ENCODE peak calls at places on chromosomes 2 and 18, in five cellular contexts. C is K562, T is upper lobe of left lung, K is transverse colon, L is HCT116. R is an unnamed sample.

GRCh38 chr2:40287201-40287600 is 164.7 kb downstream of the SLC8A1 start:
- DNase-seq in C (no peak), T (no peak), K (no peak), L (no peak), R (no peak)

GRCh38 chr2:121890041-121890440 is 134.6 kb downstream of the TSN start:
- DNase-seq in C (no peak), T (no peak), K (no peak), L (no peak), R (no peak)

GRCh38 chr2:206693399-206694137 is 24.6 kb downstream of the DYTN start:
- DNase-seq in C (peak), T (no peak), K (no peak), L (peak), R (no peak)

GRCh38 chr2:85888020-85888744 is 608 bp downstream of the ST3GAL5 start:
- DNase-seq in C (no peak), T (no peak), K (peak), L (no peak), R (no peak)

GRCh38 chr2:17754773-17755425 is 961 bp downstream of the GEN1 start:
- DNase-seq in C (peak), T (no peak), K (no peak), L (no peak), R (no peak)

GRCh38 chr2:85539361-85540130 is 578 bp downstream of the MAT2A start:
- DNase-seq in C (peak), T (peak), K (peak), L (no peak), R (peak)

GRCh38 chr2:228474466-228474865 is 293.0 kb upstream of the SPHKAP start:
- DNase-seq in C (no peak), T (no peak), K (no peak), L (no peak), R (no peak)

GRCh38 chr2:166042768-166043390 is 84.9 kb downstream of the SCN1A start:
- DNase-seq in C (no peak), T (no peak), K (no peak), L (no peak), R (no peak)

GRCh38 chr2:13193900-13194299 is 477.2 kb downstream of the TRIB2 start:
- DNase-seq in C (no peak), T (no peak), K (no peak), L (no peak), R (no peak)

GRCh38 chr18:49921278-49922037 is 108.1 kb upstream of the ACAA2 start:
- DNase-seq in C (no peak), T (no peak), K (no peak), L (no peak), R (no peak)

GRCh38 chr2:70123051-70123828 is 36.0 kb downstream of the PCBP1 start:
- DNase-seq in C (peak), T (no peak), K (peak), L (no peak), R (no peak)

GRCh38 chr18:1047406-1047805 is 142.7 kb downstream of the ADCYAP1 start:
- DNase-seq in C (no peak), T (no peak), K (no peak), L (no peak), R (no peak)

GRCh38 chr18:11500153-11501122 is 109.0 kb upstream of the SLC35G4 start:
- DNase-seq in C (no peak), T (no peak), K (no peak), L (peak), R (no peak)

GRCh38 chr18:43648002-43648401 is 370.7 kb upstream of the SYT4 start:
- DNase-seq in C (no peak), T (no peak), K (no peak), L (no peak), R (no peak)

GRCh38 chr18:28284132-28284531 is 107.2 kb upstream of the CDH2 start:
- DNase-seq in C (no peak), T (no peak), K (no peak), L (no peak), R (no peak)

GRCh38 chr2:240210198-240210965 is 69.9 kb upstream of the OTOS start:
- DNase-seq in C (no peak), T (no peak), K (no peak), L (no peak), R (no peak)

GRCh38 chr2:119389615-119390306 is 23.0 kb downstream of the DBI start:
- DNase-seq in C (no peak), T (no peak), K (peak), L (no peak), R (no peak)

GRCh38 chr2:194096402-194096801 is 1560.6 kb upstream of the SLC39A10 start:
- DNase-seq in C (no peak), T (no peak), K (no peak), L (no peak), R (no peak)

GRCh38 chr2:133718688-133719201 is 150.5 kb upstream of the NCKAP5 start:
- DNase-seq in C (no peak), T (no peak), K (no peak), L (no peak), R (no peak)

GRCh38 chr2:133844214-133844892 is 276.1 kb upstream of the NCKAP5 start:
- DNase-seq in C (peak), T (no peak), K (peak), L (peak), R (peak)

GRCh38 chr2:47558116-47559078 is 155.4 kb downstream of the MSH2 start:
- DNase-seq in C (no peak), T (no peak), K (no peak), L (no peak), R (no peak)

GRCh38 chr2:168494190-168494711 is 38.2 kb downstream of the CERS6 start:
- DNase-seq in C (peak), T (no peak), K (peak), L (peak), R (no peak)

GRCh38 chr18:68791801-68792200 is 6.1 kb upstream of the CCDC102B start:
- DNase-seq in C (no peak), T (no peak), K (no peak), L (no peak), R (no peak)

GRCh38 chr2:236536727-236537398 is 32.8 kb upstream of the ACKR3 start:
- DNase-seq in C (no peak), T (no peak), K (peak), L (no peak), R (no peak)

GRCh38 chr2:159982270-159982669 is 80.1 kb downstream of the PLA2R1 start:
- DNase-seq in C (no peak), T (no peak), K (peak), L (no peak), R (no peak)

GRCh38 chr18:62572456-62572855 is 49.6 kb downstream of the ZCCHC2 start:
- DNase-seq in C (no peak), T (no peak), K (no peak), L (no peak), R (no peak)

GRCh38 chr18:8701546-8702118 is 3.7 kb upstream of the MTCL1 start:
- DNase-seq in C (no peak), T (no peak), K (no peak), L (no peak), R (no peak)

DNA sequence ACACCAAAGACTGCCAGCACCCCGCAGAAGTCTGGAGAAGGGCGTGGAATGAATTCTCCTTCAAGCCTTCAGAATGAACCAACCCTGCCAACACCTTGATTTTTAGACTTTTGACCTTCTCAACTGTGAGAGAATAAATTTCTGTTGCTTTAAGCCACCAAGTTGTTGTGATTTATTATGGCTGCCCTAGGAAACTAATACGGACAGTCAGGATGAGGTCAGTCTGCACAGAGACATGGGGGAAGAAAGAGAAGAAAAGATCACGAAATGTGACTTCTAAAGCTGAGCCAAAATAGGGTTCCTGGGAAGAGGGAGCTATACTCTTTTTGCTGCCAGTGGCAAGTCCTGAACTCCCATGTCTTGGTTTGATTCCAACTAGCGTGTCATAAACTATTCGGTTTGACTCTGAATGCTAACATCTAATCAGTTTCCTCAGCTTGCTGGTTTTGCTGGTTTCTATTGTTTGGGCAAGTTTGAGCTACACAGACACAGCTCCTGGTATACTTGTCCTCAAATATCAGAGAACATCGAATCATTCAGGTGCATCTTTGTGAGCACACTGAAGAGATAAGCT is 80.4 kb upstream of the CYP1B1 start:
- DNase-seq in C (no peak), T (no peak), K (no peak), L (no peak), R (no peak)
- TF ChIP-seq POLR2AphosphoS5 in C (no peak), T (no peak), K (no peak), L (no peak), R (no peak)

DNA sequence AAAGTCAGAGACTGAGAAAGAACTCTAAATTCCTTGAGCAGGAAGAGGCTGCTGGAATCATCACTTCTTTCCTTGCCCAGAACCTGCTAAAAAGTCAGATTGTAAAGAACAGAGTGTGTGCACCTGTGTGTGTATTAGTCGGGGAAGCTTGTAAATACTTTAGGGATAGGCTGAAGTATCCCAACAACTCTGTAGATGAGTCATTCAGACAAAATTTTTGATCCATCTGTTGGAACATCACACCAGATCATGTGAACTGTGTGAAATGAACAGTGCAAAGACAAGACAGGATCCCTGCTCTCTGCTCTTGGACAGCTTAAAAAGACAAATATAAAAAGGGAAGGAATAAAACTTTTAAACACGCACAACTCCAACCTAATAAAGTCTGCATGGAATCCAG is 16.0 kb downstream of the GAREM1 start:
- DNase-seq in C (no peak), T (no peak), K (no peak), L (no peak), R (no peak)
- TF ChIP-seq POLR2AphosphoS5 in C (no peak), T (no peak), K (no peak), L (no peak), R (no peak)

GRCh38 chr2:1731963-1732768 is 12.1 kb downstream of the PXDN start:
- DNase-seq in C (no peak), T (no peak), K (peak), L (no peak), R (no peak)
- TF ChIP-seq POLR2AphosphoS5 in C (no peak), T (no peak), K (peak), L (no peak), R (no peak)

GRCh38 chr2:106030287-106031268 is 163.5 kb downstream of the UXS1 start:
- DNase-seq in C (no peak), T (no peak), K (peak), L (no peak), R (peak)
- TF ChIP-seq POLR2AphosphoS5 in C (no peak), T (peak), K (peak), L (no peak), R (no peak)

GRCh38 chr2:234949762-234950434 is 1.9 kb upstream of the SH3BP4 start:
- DNase-seq in C (no peak), T (no peak), K (no peak), L (no peak), R (no peak)
- TF ChIP-seq POLR2AphosphoS5 in C (no peak), T (no peak), K (no peak), L (no peak), R (no peak)

DNA sequence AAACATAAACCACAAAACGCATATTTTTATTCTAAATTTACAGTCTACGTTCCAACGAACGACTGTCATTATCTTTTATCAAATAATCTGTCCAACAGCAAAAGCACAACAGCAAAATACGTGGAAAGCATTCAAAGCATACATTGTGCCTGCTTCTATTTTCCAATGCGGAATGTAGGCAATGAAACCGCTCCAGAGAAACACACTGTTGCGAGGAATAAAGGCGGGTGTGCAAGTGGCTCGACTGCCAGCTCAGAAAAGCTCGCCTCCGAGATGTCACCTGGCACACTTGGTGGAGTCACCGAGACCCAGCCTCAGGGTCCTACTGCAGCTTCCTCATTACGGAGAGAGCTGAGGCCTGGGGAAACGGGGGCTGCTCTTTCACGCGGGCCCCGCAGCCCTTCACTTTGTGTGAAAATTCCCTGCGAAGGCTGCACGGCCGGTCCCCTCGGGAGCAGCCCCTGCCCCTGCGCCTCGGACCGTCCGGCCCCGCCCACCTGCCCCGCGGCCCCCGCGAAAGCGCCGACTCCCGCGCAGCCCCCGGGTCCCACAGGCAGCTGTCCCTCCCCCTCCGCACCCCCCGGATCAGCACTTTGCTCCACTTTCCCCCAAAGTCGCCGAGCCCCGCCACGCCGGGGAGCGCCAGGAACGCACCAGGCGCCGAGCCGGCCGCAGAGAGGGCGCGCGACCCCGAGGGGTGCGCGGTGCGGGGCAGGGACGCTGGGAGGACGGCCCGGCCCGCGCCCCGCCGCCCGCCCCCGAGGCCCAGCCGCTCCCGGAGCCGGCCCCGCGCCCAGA is 680 bp downstream of the MGAT4A start:
- DNase-seq in C (no peak), T (no peak), K (peak), L (no peak), R (no peak)
- TF ChIP-seq POLR2AphosphoS5 in C (no peak), T (peak), K (peak), L (no peak), R (no peak)

GRCh38 chr2:61176755-61177726 is 15.1 kb downstream of the C2orf74 start:
- DNase-seq in C (peak), T (peak), K (peak), L (peak), R (peak)
- TF ChIP-seq POLR2AphosphoS5 in C (peak), T (peak), K (peak), L (peak), R (peak)

GRCh38 chr2:238263204-238264071 is 23.6 kb upstream of the HES6 start:
- DNase-seq in C (peak), T (no peak), K (peak), L (peak), R (peak)
- TF ChIP-seq POLR2AphosphoS5 in C (no peak), T (no peak), K (peak), L (no peak), R (no peak)